ENCODE peak calls at places on chromosomes 5 and 9, in six cellular contexts. J, U, N, W, S and F are unnamed samples.

GRCh38 chr5:104412649-104413240 is 850.2 kb upstream of the NUDT12 start:
- DNase-seq in J (peak), U (peak), N (no peak), W (no peak), S (peak), F (peak)

GRCh38 chr9:93468763-93469456 is 15.5 kb upstream of the FAM120AOS start:
- DNase-seq in J (peak), U (peak), N (no peak), W (no peak), S (no peak), F (no peak)

GRCh38 chr9:110399983-110400382 is 62.3 kb upstream of the TXNDC8 start:
- DNase-seq in J (no peak), U (no peak), N (no peak), W (no peak), S (no peak), F (no peak)

GRCh38 chr5:159504857-159505304 is 174.6 kb upstream of the IL12B start:
- DNase-seq in J (peak), U (peak), N (no peak), W (no peak), S (no peak), F (no peak)

GRCh38 chr5:128158342-128158741 is 74.8 kb downstream of the SLC12A2 start:
- DNase-seq in J (no peak), U (no peak), N (no peak), W (no peak), S (no peak), F (no peak)

GRCh38 chr5:149166591-149167100 is 25.4 kb downstream of the ABLIM3 start:
- DNase-seq in J (peak), U (no peak), N (no peak), W (no peak), S (no peak), F (no peak)

GRCh38 chr5:157366741-157367684 is 93.0 kb upstream of the NIPAL4 start:
- DNase-seq in J (peak), U (no peak), N (peak), W (peak), S (no peak), F (peak)

GRCh38 chr9:125835655-125836054 is 88.5 kb downstream of the PBX3 start:
- DNase-seq in J (no peak), U (no peak), N (no peak), W (no peak), S (no peak), F (no peak)

GRCh38 chr9:113933188-113933587 is 57.1 kb downstream of the ZNF618 start:
- DNase-seq in J (no peak), U (no peak), N (no peak), W (no peak), S (no peak), F (no peak)

GRCh38 chr5:17216176-17216973 is 1.1 kb upstream of the BASP1 start:
- DNase-seq in J (peak), U (peak), N (peak), W (peak), S (peak), F (peak)

GRCh38 chr5:15897609-15898008 is 282.0 kb downstream of the MARCHF11 start:
- DNase-seq in J (peak), U (no peak), N (no peak), W (no peak), S (no peak), F (no peak)

GRCh38 chr5:2399804-2400203 is 351.7 kb downstream of the IRX2 start:
- DNase-seq in J (no peak), U (no peak), N (no peak), W (no peak), S (no peak), F (no peak)

GRCh38 chr5:90967443-90967842 is 408.8 kb downstream of the ADGRV1 start:
- DNase-seq in J (no peak), U (no peak), N (peak), W (no peak), S (no peak), F (no peak)

GRCh38 chr5:3531320-3531986 is 64.2 kb upstream of the IRX1 start:
- DNase-seq in J (no peak), U (no peak), N (no peak), W (no peak), S (no peak), F (peak)

GRCh38 chr9:133141833-133142594 is 21.0 kb upstream of the RALGDS start:
- DNase-seq in J (no peak), U (no peak), N (peak), W (no peak), S (no peak), F (no peak)

GRCh38 chr9:112050544-112051475 is 124.3 kb downstream of the SUSD1 start:
- DNase-seq in J (peak), U (peak), N (no peak), W (no peak), S (no peak), F (no peak)

DNA sequence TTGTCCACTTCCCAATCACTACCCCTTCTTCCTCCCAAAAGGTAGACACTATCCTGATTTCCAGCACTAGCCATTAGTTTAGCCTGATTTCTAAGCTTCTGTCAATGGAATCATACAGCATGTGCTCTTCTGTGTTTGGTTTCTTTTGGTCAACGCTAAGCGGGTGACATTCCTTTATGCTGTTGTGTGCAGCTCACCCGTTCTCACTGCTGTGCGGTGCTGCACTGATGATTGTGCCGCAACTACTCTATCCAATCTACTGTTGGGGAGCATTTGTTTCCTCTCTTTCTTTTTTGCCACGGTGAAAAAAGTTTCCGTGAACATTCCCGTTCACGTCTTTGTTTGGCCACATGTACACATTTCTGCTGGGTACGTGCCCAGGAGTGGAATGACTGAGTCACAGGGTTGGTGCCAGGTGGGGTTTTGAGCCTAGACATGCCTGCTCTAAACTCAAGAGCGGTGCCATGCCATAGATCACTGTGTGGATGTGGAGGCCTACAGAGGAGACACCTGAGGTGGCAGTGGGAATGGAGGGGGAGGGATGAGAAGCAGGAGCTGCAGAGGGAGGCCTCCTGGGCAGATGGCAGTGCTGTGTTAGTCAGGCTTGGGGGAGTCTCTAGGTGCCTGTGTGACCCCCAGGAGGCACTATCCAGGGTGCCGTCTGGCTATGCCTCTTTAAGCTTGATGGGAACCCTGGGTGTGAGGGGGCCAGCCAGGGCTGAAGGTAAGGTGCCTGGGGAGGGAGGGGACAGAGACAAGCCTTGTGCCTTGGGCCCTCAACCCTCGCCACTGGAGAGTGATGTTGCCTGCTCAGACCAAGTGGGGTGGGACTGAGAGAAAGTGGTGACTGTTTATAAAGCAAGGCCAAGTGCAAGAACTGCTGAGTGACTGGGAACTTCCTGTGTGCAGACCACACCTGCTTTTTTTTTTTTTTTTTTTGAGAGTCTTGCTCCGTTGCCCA is 11.4 kb upstream of the ANKRD33B start:
- DNase-seq in J (no peak), U (no peak), N (no peak), W (peak), S (no peak), F (no peak)
- H2AFZ ChIP-seq in J (no peak), U (no peak), N (no peak), W (no peak), S (no peak), F (no peak)

DNA sequence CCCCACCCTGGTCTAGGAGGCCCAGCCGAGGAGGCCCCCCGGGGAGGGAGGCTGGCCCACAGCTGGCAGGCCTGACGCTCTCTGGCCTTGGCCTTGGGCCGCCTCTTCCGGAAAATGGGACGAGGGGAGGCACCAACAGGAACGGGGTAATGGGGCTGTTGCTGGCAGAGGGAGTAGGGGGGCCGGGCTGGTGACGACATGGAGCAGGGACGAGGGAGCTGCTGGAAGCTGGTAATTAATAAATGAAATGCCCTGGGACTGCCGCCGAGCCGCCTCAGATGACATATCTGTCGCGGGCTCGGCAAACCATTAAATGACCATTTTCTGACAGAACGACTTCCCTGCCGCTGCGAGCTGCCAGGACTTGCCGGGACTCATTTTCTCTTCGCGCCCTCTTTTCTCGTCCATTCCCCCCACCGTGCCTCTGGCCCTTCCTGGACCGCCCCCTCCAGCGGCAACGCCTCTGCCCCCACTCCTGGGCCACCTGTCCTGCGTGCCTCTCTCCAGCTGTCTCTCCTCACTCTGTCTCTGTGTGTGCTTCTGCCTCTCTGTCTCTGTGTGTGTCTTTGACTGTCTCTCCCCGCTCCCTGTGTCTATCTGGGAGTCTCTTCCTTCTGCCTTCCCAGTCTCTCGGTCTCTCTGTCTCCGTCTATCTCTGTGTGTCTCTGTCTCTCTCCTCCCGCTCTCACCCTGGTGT is 215.7 kb downstream of the PAX5 start:
- DNase-seq in J (no peak), U (no peak), N (no peak), W (no peak), S (no peak), F (peak)
- H3K4me2 ChIP-seq in J (no peak), U (peak), N (no peak), W (no peak), S (peak), F (peak)

DNA sequence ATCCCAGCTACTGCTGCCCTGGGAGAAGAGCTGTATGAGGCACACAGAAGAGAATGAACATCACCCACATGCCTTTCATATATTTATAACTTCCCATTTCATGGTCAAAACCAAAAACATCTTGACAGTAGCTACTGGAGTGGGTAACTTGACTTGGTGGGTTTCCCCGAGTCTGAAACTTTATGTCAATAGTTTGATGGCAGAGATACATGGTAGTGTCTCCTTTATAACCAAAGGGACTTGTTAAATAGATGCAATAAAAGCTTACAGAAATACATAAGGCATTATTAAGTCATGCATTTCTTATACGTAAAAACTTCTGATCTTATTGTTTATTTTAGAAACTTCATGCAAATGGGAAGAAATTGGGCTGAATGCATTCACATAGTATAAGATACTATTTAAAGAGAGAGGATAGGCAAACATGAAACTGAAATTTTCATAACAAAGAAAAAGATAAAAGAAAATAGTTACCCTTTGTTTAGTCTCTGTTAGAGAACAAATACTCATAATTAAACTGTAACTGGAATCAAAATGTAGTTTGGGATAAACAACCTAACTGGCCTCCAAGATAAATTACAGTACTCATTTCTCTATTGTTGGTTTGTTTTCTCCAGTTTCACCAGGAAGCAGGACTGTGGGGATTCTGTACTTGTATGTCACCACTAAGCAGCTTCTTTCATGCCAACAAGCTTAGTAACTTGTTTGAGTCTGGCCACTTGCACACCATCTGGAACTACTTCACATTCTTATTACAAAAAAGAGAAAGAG is 459.3 kb upstream of the MEF2C start:
- DNase-seq in J (peak), U (peak), N (no peak), W (no peak), S (no peak), F (no peak)
- H2AFZ ChIP-seq in J (no peak), U (no peak), N (peak), W (peak), S (no peak), F (no peak)

DNA sequence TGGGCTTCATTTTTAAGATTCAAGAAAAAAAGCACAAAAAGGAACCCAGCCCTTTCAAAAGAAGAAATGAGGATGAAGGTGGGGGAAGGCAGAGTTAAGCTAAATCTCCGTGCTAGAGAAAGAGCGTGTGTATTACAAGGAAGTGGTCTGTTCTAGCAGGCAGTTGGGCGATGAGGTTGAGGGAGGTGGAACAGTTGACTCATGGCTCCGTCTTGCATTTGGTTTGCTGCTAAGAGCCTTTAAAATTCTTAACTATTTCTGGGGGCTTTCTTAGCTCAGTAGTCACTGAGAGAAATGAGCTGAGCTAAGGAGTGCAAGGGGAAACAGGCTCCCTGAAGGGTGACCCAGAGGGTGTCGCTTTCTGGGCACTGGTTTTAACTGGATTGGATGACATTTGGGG is 117.4 kb downstream of the GCNT1 start:
- DNase-seq in J (peak), U (peak), N (no peak), W (no peak), S (no peak), F (no peak)
- H3K4me2 ChIP-seq in J (no peak), U (no peak), N (no peak), W (no peak), S (no peak), F (no peak)

GRCh38 chr9:134728801-134729495 is 87.3 kb downstream of the COL5A1 start:
- DNase-seq in J (no peak), U (no peak), N (no peak), W (no peak), S (no peak), F (no peak)
- H2AFZ ChIP-seq in J (no peak), U (no peak), N (no peak), W (no peak), S (no peak), F (no peak)

GRCh38 chr5:150815010-150815409 is 31.3 kb upstream of the IRGM start:
- DNase-seq in J (no peak), U (no peak), N (no peak), W (no peak), S (no peak), F (no peak)
- H3K4me2 ChIP-seq in J (no peak), U (no peak), N (no peak), W (no peak), S (no peak), F (no peak)

GRCh38 chr5:36494756-36495637 is 111.4 kb upstream of the SLC1A3 start:
- DNase-seq in J (peak), U (peak), N (no peak), W (no peak), S (no peak), F (no peak)
- H2AFZ ChIP-seq in J (no peak), U (peak), N (no peak), W (no peak), S (no peak), F (no peak)

GRCh38 chr9:33823801-33824200 is 6.8 kb downstream of the UBE2R2 start:
- DNase-seq in J (no peak), U (no peak), N (no peak), W (no peak), S (no peak), F (no peak)

GRCh38 chr9:33818167-33818831 is 1.3 kb downstream of the UBE2R2 start:
- DNase-seq in J (no peak), U (peak), N (no peak), W (no peak), S (no peak), F (no peak)

GRCh38 chr9:33817327-33818166 is 587 bp downstream of the UBE2R2 start:
- DNase-seq in J (peak), U (peak), N (peak), W (peak), S (peak), F (peak)

GRCh38 chr9:33818832-33819500 is 2.0 kb downstream of the UBE2R2 start:
- DNase-seq in J (peak), U (peak), N (peak), W (no peak), S (no peak), F (no peak)

DNA sequence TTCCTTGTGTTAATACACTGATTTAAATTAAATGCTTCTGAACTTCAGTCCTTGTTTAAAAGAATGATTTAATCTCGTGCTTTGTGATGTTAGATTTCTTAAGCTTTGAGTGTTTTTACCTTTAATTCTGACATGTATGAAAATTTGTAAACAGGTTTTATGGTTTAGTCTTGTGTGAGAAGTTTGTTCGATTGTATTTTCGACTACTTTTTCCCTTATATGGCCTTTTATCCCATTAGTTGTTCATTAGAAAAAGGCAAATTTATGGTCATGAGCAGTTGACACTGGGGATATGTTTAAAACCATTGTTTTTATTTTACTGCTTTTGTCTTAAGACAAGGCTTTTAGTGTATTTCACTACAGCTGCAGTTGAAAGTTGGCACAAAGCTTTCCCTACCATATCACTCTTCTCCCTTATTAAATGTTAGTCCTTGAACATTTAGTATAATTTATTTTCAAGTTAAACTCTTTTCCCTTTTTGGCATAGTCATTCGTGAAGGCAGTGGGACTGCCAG is 3.3 kb downstream of the UBE2R2 start:
- DNase-seq in J (no peak), U (no peak), N (no peak), W (no peak), S (no peak), F (no peak)
- H3K4me2 ChIP-seq in J (peak), U (peak), N (peak), W (no peak), S (no peak), F (no peak)

GRCh38 chr9:69771775-69772418 is 12.1 kb upstream of the PTAR1 start:
- DNase-seq in J (peak), U (no peak), N (no peak), W (no peak), S (no peak), F (no peak)

GRCh38 chr9:69773258-69773657 is 13.4 kb upstream of the PTAR1 start:
- DNase-seq in J (no peak), U (no peak), N (no peak), W (no peak), S (no peak), F (no peak)

GRCh38 chr9:69762527-69762926 is 2.7 kb upstream of the PTAR1 start:
- DNase-seq in J (no peak), U (no peak), N (no peak), W (no peak), S (no peak), F (no peak)

GRCh38 chr9:69768716-69769115 is 8.9 kb upstream of the PTAR1 start:
- DNase-seq in J (no peak), U (no peak), N (no peak), W (no peak), S (no peak), F (no peak)

GRCh38 chr9:69768101-69768500 is 8.3 kb upstream of the PTAR1 start:
- DNase-seq in J (no peak), U (no peak), N (no peak), W (no peak), S (no peak), F (no peak)
- H2AFZ ChIP-seq in J (no peak), U (no peak), N (no peak), W (peak), S (no peak), F (no peak)

DNA sequence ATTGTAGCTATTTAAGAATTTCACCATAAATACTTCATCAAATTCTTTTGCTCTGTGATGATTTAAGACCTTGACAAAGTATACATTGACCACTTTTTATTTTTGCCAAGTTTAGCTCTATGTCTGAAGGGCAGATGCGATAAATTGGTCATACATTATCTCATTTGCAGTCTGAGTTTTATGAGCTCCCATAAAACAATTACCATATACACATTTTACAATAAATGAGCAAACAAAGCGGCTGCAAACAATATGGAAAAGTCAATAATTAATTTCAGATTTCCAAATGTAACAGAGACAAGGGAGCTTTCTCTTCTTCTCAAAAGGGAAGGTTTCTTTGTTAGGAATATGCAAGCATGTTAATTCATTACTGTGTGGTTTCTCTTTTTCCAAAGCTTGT is 6.8 kb upstream of the IZUMO3 start:
- DNase-seq in J (no peak), U (no peak), N (no peak), W (no peak), S (no peak), F (no peak)
- H3K4me2 ChIP-seq in J (no peak), U (no peak), N (no peak), W (no peak), S (no peak), F (no peak)